ENCODE peak calls at places on chromosomes 1 and 21, in six cellular contexts. I is stimulated activated CD8-positive, alpha-beta memory T cell treated with anti-CD3 and anti-CD28 coated beads, Interleukin-15, amount 100 ng/mL, for 24 hours; Q is naive B cell; T is NCI-H748 treated with DMSO at 0.1 percent for 48 hours; O is fibroblast of mammary gland; A is activated CD4-positive, alpha-beta T cell treated with anti-CD3 and anti-CD28 coated beads, Interleukin-2, amount 10 ng/mL, durations not matched to agents 7 days and 5 days. F is an unnamed sample.

GRCh38 chr21:29499734-29500343 is 201.1 kb downstream of the BACH1 start:
- DNase-seq in I (no peak), Q (no peak), T (peak), O (peak), A (no peak), F (no peak)

GRCh38 chr1:91712981-91713841 is 172.7 kb downstream of the TGFBR3 start:
- DNase-seq in I (no peak), Q (no peak), T (no peak), O (peak), A (peak), F (no peak)

GRCh38 chr21:30238168-30238567 is 22.3 kb upstream of the CLDN8 start:
- DNase-seq in I (no peak), Q (no peak), T (no peak), O (no peak), A (no peak), F (no peak)

GRCh38 chr1:111507411-111508201 is 4.2 kb upstream of the ADORA3 start:
- DNase-seq in I (no peak), Q (peak), T (no peak), O (peak), A (peak), F (no peak)

GRCh38 chr1:220498188-220498587 is 29.7 kb upstream of the MARK1 start:
- DNase-seq in I (no peak), Q (no peak), T (no peak), O (peak), A (no peak), F (no peak)

GRCh38 chr1:54053745-54054437 is 483 bp downstream of the TCEANC2 start:
- DNase-seq in I (no peak), Q (no peak), T (no peak), O (peak), A (peak), F (no peak)

GRCh38 chr1:186864296-186864695 is 35.5 kb downstream of the PLA2G4A start:
- DNase-seq in I (no peak), Q (no peak), T (no peak), O (peak), A (no peak), F (no peak)

GRCh38 chr21:31395268-31395667 is 51.2 kb upstream of the TIAM1 start:
- DNase-seq in I (no peak), Q (no peak), T (no peak), O (no peak), A (no peak), F (no peak)

GRCh38 chr1:173865468-173866164 is 2.2 kb downstream of the GAS5 start:
- DNase-seq in I (no peak), Q (no peak), T (no peak), O (no peak), A (no peak), F (no peak)

GRCh38 chr1:109760581-109761226 is 3.0 kb downstream of the EPS8L3 start:
- DNase-seq in I (no peak), Q (no peak), T (no peak), O (no peak), A (no peak), F (no peak)

GRCh38 chr1:209250970-209251636 is 332.4 kb upstream of the CAMK1G start:
- DNase-seq in I (no peak), Q (no peak), T (no peak), O (no peak), A (no peak), F (no peak)

GRCh38 chr1:76944942-76945341 is 77.7 kb downstream of the ST6GALNAC5 start:
- DNase-seq in I (no peak), Q (no peak), T (no peak), O (no peak), A (no peak), F (no peak)

GRCh38 chr1:12245116-12245515 is 15.3 kb downstream of the VPS13D start:
- DNase-seq in I (no peak), Q (no peak), T (no peak), O (peak), A (no peak), F (no peak)

GRCh38 chr1:192171123-192171522 is 12.9 kb downstream of the RGS18 start:
- DNase-seq in I (no peak), Q (no peak), T (no peak), O (no peak), A (no peak), F (no peak)

GRCh38 chr1:159938221-159938852 is 7.1 kb downstream of the IGSF9 start:
- DNase-seq in I (no peak), Q (no peak), T (no peak), O (no peak), A (no peak), F (no peak)

GRCh38 chr1:50023292-50024159 is at the start of gene AGBL4:
- DNase-seq in I (no peak), Q (no peak), T (peak), O (peak), A (no peak), F (peak)

GRCh38 chr1:5513891-5514515 is 478.2 kb downstream of the NPHP4 start:
- DNase-seq in I (no peak), Q (no peak), T (peak), O (no peak), A (no peak), F (peak)

F was measured in NCI-H187.